ENCODE peak calls at places on chromosome 12, in four cellular contexts. One of them, this sample, is unnamed.

GRCh38 chr12:15268927-15269552 is 47.8 kb upstream of the RERG start:
- DNase-seq in EH: peak; percentile 69
- DNase-seq in AG20443: peak; percentile 73
- DNase-seq in stimulated activated CD4-positive, alpha-beta T cell treated with anti-CD3 and anti-CD28 coated beads, Interleukin-15, amount 100 ng/mL, for 1 hour: no peak
- DNase-seq in this sample: peak; percentile 79

GRCh38 chr12:50024804-50025186 is 499 bp downstream of the RACGAP1 start:
- DNase-seq in EH: peak; percentile 33
- DNase-seq in AG20443: peak; percentile 18
- DNase-seq in stimulated activated CD4-positive, alpha-beta T cell treated with anti-CD3 and anti-CD28 coated beads, Interleukin-15, amount 100 ng/mL, for 1 hour: no peak
- DNase-seq in this sample: peak; percentile 36

GRCh38 chr12:108691995-108692808 is 39.1 kb downstream of the CORO1C start:
- DNase-seq in EH: peak; percentile 75
- DNase-seq in AG20443: no peak
- DNase-seq in stimulated activated CD4-positive, alpha-beta T cell treated with anti-CD3 and anti-CD28 coated beads, Interleukin-15, amount 100 ng/mL, for 1 hour: no peak
- DNase-seq in this sample: peak; percentile 48

GRCh38 chr12:125104978-125105377 is 39.7 kb downstream of the AACS start:
- DNase-seq in EH: no peak
- DNase-seq in AG20443: no peak
- DNase-seq in stimulated activated CD4-positive, alpha-beta T cell treated with anti-CD3 and anti-CD28 coated beads, Interleukin-15, amount 100 ng/mL, for 1 hour: no peak
- DNase-seq in this sample: no peak

GRCh38 chr12:34395056-34396005 is 373.0 kb downstream of the ALG10 start:
- DNase-seq in EH: no peak
- DNase-seq in AG20443: peak; percentile 3
- DNase-seq in stimulated activated CD4-positive, alpha-beta T cell treated with anti-CD3 and anti-CD28 coated beads, Interleukin-15, amount 100 ng/mL, for 1 hour: peak; percentile 1
- DNase-seq in this sample: no peak

GRCh38 chr12:62304560-62304959 is 44.4 kb downstream of the USP15 start:
- DNase-seq in EH: no peak
- DNase-seq in AG20443: no peak
- DNase-seq in stimulated activated CD4-positive, alpha-beta T cell treated with anti-CD3 and anti-CD28 coated beads, Interleukin-15, amount 100 ng/mL, for 1 hour: no peak
- DNase-seq in this sample: no peak

GRCh38 chr12:49720214-49720613 is 13.0 kb upstream of the FMNL3 start:
- DNase-seq in EH: peak; percentile 27
- DNase-seq in AG20443: no peak
- DNase-seq in stimulated activated CD4-positive, alpha-beta T cell treated with anti-CD3 and anti-CD28 coated beads, Interleukin-15, amount 100 ng/mL, for 1 hour: no peak
- DNase-seq in this sample: peak; percentile 38

GRCh38 chr12:74334770-74335169 is 202.9 kb upstream of the ATXN7L3B start:
- DNase-seq in EH: no peak
- DNase-seq in AG20443: no peak
- DNase-seq in stimulated activated CD4-positive, alpha-beta T cell treated with anti-CD3 and anti-CD28 coated beads, Interleukin-15, amount 100 ng/mL, for 1 hour: no peak
- DNase-seq in this sample: peak; percentile 37

GRCh38 chr12:49868952-49869815 is 26.3 kb upstream of the BCDIN3D start:
- DNase-seq in EH: peak; percentile 99
- DNase-seq in AG20443: peak; percentile 83
- DNase-seq in stimulated activated CD4-positive, alpha-beta T cell treated with anti-CD3 and anti-CD28 coated beads, Interleukin-15, amount 100 ng/mL, for 1 hour: no peak
- DNase-seq in this sample: peak; percentile 97

GRCh38 chr12:10067942-10068341 is 30.8 kb downstream of the CLEC1A start:
- DNase-seq in EH: no peak
- DNase-seq in AG20443: no peak
- DNase-seq in stimulated activated CD4-positive, alpha-beta T cell treated with anti-CD3 and anti-CD28 coated beads, Interleukin-15, amount 100 ng/mL, for 1 hour: no peak
- DNase-seq in this sample: no peak

GRCh38 chr12:50052964-50053363 is 4.4 kb upstream of the ASIC1 start:
- DNase-seq in EH: no peak
- DNase-seq in AG20443: no peak
- DNase-seq in stimulated activated CD4-positive, alpha-beta T cell treated with anti-CD3 and anti-CD28 coated beads, Interleukin-15, amount 100 ng/mL, for 1 hour: no peak
- DNase-seq in this sample: no peak

GRCh38 chr12:38817942-38818341 is 87.4 kb downstream of the CPNE8 start:
- DNase-seq in EH: no peak
- DNase-seq in AG20443: no peak
- DNase-seq in stimulated activated CD4-positive, alpha-beta T cell treated with anti-CD3 and anti-CD28 coated beads, Interleukin-15, amount 100 ng/mL, for 1 hour: no peak
- DNase-seq in this sample: no peak

GRCh38 chr12:122123761-122124145 is 45.2 kb downstream of the MLXIP start:
- DNase-seq in EH: no peak
- DNase-seq in AG20443: no peak
- DNase-seq in stimulated activated CD4-positive, alpha-beta T cell treated with anti-CD3 and anti-CD28 coated beads, Interleukin-15, amount 100 ng/mL, for 1 hour: no peak
- DNase-seq in this sample: no peak

GRCh38 chr12:79187032-79187431 is 322.5 kb downstream of the SYT1 start:
- DNase-seq in EH: no peak
- DNase-seq in AG20443: no peak
- DNase-seq in stimulated activated CD4-positive, alpha-beta T cell treated with anti-CD3 and anti-CD28 coated beads, Interleukin-15, amount 100 ng/mL, for 1 hour: no peak
- DNase-seq in this sample: no peak

GRCh38 chr12:78977463-78977862 is 112.9 kb downstream of the SYT1 start:
- DNase-seq in EH: no peak
- DNase-seq in AG20443: no peak
- DNase-seq in stimulated activated CD4-positive, alpha-beta T cell treated with anti-CD3 and anti-CD28 coated beads, Interleukin-15, amount 100 ng/mL, for 1 hour: no peak
- DNase-seq in this sample: no peak

GRCh38 chr12:118603610-118604361 is 227.4 kb downstream of the SUDS3 start:
- DNase-seq in EH: no peak
- DNase-seq in AG20443: no peak
- DNase-seq in stimulated activated CD4-positive, alpha-beta T cell treated with anti-CD3 and anti-CD28 coated beads, Interleukin-15, amount 100 ng/mL, for 1 hour: no peak
- DNase-seq in this sample: no peak

GRCh38 chr12:129186952-129187351 is 333.7 kb downstream of the GLT1D1 start:
- DNase-seq in EH: no peak
- DNase-seq in AG20443: no peak
- DNase-seq in stimulated activated CD4-positive, alpha-beta T cell treated with anti-CD3 and anti-CD28 coated beads, Interleukin-15, amount 100 ng/mL, for 1 hour: no peak
- DNase-seq in this sample: no peak

GRCh38 chr12:27571463-27571862 is 47.5 kb downstream of the PPFIBP1 start:
- DNase-seq in EH: peak; percentile 91
- DNase-seq in AG20443: peak; percentile 79
- DNase-seq in stimulated activated CD4-positive, alpha-beta T cell treated with anti-CD3 and anti-CD28 coated beads, Interleukin-15, amount 100 ng/mL, for 1 hour: no peak
- DNase-seq in this sample: peak; percentile 71

GRCh38 chr12:25800101-25800500 is 158.4 kb upstream of the RASSF8 start:
- DNase-seq in EH: peak; percentile 60
- DNase-seq in AG20443: no peak
- DNase-seq in stimulated activated CD4-positive, alpha-beta T cell treated with anti-CD3 and anti-CD28 coated beads, Interleukin-15, amount 100 ng/mL, for 1 hour: no peak
- DNase-seq in this sample: no peak

GRCh38 chr12:22974865-22975264 is 349.9 kb downstream of the ETNK1 start:
- DNase-seq in EH: peak; percentile 90
- DNase-seq in AG20443: peak; percentile 14
- DNase-seq in stimulated activated CD4-positive, alpha-beta T cell treated with anti-CD3 and anti-CD28 coated beads, Interleukin-15, amount 100 ng/mL, for 1 hour: no peak
- DNase-seq in this sample: peak; percentile 53

GRCh38 chr12:49869816-49870500 is 27.1 kb upstream of the BCDIN3D start:
- DNase-seq in EH: no peak
- DNase-seq in AG20443: no peak
- DNase-seq in stimulated activated CD4-positive, alpha-beta T cell treated with anti-CD3 and anti-CD28 coated beads, Interleukin-15, amount 100 ng/mL, for 1 hour: no peak
- DNase-seq in this sample: no peak

GRCh38 chr12:2136901-2137300 is 84.1 kb downstream of the CACNA1C start:
- DNase-seq in EH: no peak
- DNase-seq in AG20443: no peak
- DNase-seq in stimulated activated CD4-positive, alpha-beta T cell treated with anti-CD3 and anti-CD28 coated beads, Interleukin-15, amount 100 ng/mL, for 1 hour: no peak
- DNase-seq in this sample: no peak

GRCh38 chr12:96108321-96108720 is 72.9 kb upstream of the LTA4H start:
- DNase-seq in EH: no peak
- DNase-seq in AG20443: no peak
- DNase-seq in stimulated activated CD4-positive, alpha-beta T cell treated with anti-CD3 and anti-CD28 coated beads, Interleukin-15, amount 100 ng/mL, for 1 hour: no peak
- DNase-seq in this sample: no peak

GRCh38 chr12:72074956-72075355 is 136.3 kb downstream of the TPH2 start:
- DNase-seq in EH: peak; percentile 4
- DNase-seq in AG20443: no peak
- DNase-seq in stimulated activated CD4-positive, alpha-beta T cell treated with anti-CD3 and anti-CD28 coated beads, Interleukin-15, amount 100 ng/mL, for 1 hour: no peak
- DNase-seq in this sample: no peak

GRCh38 chr12:119444462-119445044 is 110.0 kb downstream of the CCDC60 start:
- DNase-seq in EH: peak; percentile 1
- DNase-seq in AG20443: no peak
- DNase-seq in stimulated activated CD4-positive, alpha-beta T cell treated with anti-CD3 and anti-CD28 coated beads, Interleukin-15, amount 100 ng/mL, for 1 hour: no peak
- DNase-seq in this sample: peak; percentile 7

GRCh38 chr12:57740656-57741412 is 2.3 kb upstream of the AGAP2 start:
- DNase-seq in EH: no peak
- DNase-seq in AG20443: no peak
- DNase-seq in stimulated activated CD4-positive, alpha-beta T cell treated with anti-CD3 and anti-CD28 coated beads, Interleukin-15, amount 100 ng/mL, for 1 hour: peak; percentile 55
- DNase-seq in this sample: no peak

GRCh38 chr12:70581199-70581598 is 56.0 kb downstream of the PTPRB start:
- DNase-seq in EH: peak; percentile 9
- DNase-seq in AG20443: no peak
- DNase-seq in stimulated activated CD4-positive, alpha-beta T cell treated with anti-CD3 and anti-CD28 coated beads, Interleukin-15, amount 100 ng/mL, for 1 hour: no peak
- DNase-seq in this sample: no peak

GRCh38 chr12:386651-387050 is 2.5 kb downstream of the KDM5A start:
- DNase-seq in EH: peak; percentile 26
- DNase-seq in AG20443: peak; percentile 14
- DNase-seq in stimulated activated CD4-positive, alpha-beta T cell treated with anti-CD3 and anti-CD28 coated beads, Interleukin-15, amount 100 ng/mL, for 1 hour: no peak
- DNase-seq in this sample: peak; percentile 43

GRCh38 chr12:106113446-106114083 is 25.2 kb downstream of the NUAK1 start:
- DNase-seq in EH: peak; percentile 29
- DNase-seq in AG20443: no peak
- DNase-seq in stimulated activated CD4-positive, alpha-beta T cell treated with anti-CD3 and anti-CD28 coated beads, Interleukin-15, amount 100 ng/mL, for 1 hour: no peak
- DNase-seq in this sample: peak; percentile 39

GRCh38 chr12:43436597-43436996 is 115.4 kb downstream of the ADAMTS20 start:
- DNase-seq in EH: no peak
- DNase-seq in AG20443: no peak
- DNase-seq in stimulated activated CD4-positive, alpha-beta T cell treated with anti-CD3 and anti-CD28 coated beads, Interleukin-15, amount 100 ng/mL, for 1 hour: no peak
- DNase-seq in this sample: no peak

GRCh38 chr12:89566615-89567014 is 40.8 kb upstream of the POC1B start:
- DNase-seq in EH: peak; percentile 57
- DNase-seq in AG20443: no peak
- DNase-seq in stimulated activated CD4-positive, alpha-beta T cell treated with anti-CD3 and anti-CD28 coated beads, Interleukin-15, amount 100 ng/mL, for 1 hour: no peak
- DNase-seq in this sample: peak; percentile 40

GRCh38 chr12:18057051-18057450 is 32.9 kb downstream of the RERGL start:
- DNase-seq in EH: no peak
- DNase-seq in AG20443: no peak
- DNase-seq in stimulated activated CD4-positive, alpha-beta T cell treated with anti-CD3 and anti-CD28 coated beads, Interleukin-15, amount 100 ng/mL, for 1 hour: no peak
- DNase-seq in this sample: no peak

GRCh38 chr12:95611676-95612309 is 60.5 kb upstream of the USP44 start:
- DNase-seq in EH: no peak
- DNase-seq in AG20443: no peak
- DNase-seq in stimulated activated CD4-positive, alpha-beta T cell treated with anti-CD3 and anti-CD28 coated beads, Interleukin-15, amount 100 ng/mL, for 1 hour: no peak
- DNase-seq in this sample: no peak